ENCODE peak calls at places on chromosomes 5 and 9, in five cellular contexts. U is K562, G is HepG2, B is A549, Q is sigmoid colon. F is an unnamed sample.
A peak's percentile ranks its signal among the peaks of the same experiment; 100 is the strongest.

GRCh38 chr9:116007824-116008223 is 145.8 kb upstream of the PAPPA start:
- DNase-seq in Q (no peak), G (no peak), B (no peak), U (no peak), F (no peak)

GRCh38 chr5:5523066-5523505 is 100.6 kb downstream of the ICE1 start:
- DNase-seq in Q (no peak), G (peak; percentile 24), U (no peak), B (no peak), F (no peak)

GRCh38 chr9:115143689-115144088 is 25.7 kb upstream of the TNC start:
- DNase-seq in Q (no peak), B (no peak), U (no peak), G (no peak), F (no peak)

GRCh38 chr5:146283344-146283761 is 55.3 kb upstream of the POU4F3 start:
- DNase-seq in U (no peak), G (peak; percentile 18), B (peak; percentile 38), Q (no peak), F (no peak)

GRCh38 chr5:53114988-53115387 is 5.4 kb upstream of the MOCS2 start:
- DNase-seq in Q (no peak), U (no peak), G (peak; percentile 16), B (no peak), F (no peak)

GRCh38 chr5:19795218-19795617 is 192.8 kb downstream of the CDH18 start:
- DNase-seq in U (no peak), B (no peak), G (peak; percentile 3), Q (no peak), F (no peak)

GRCh38 chr5:135337064-135337463 is 62.0 kb downstream of the MACROH2A1 start:
- DNase-seq in B (no peak), Q (no peak), G (no peak), U (no peak), F (no peak)

GRCh38 chr5:95280692-95281091 is 4.2 kb downstream of the MCTP1 start:
- DNase-seq in B (no peak), G (no peak), U (no peak), Q (no peak), F (no peak)

GRCh38 chr9:70580593-70581195 is 166.2 kb upstream of the KLF9 start:
- DNase-seq in Q (no peak), U (no peak), B (no peak), G (no peak), F (no peak)

GRCh38 chr5:91928751-91929521 is 545.8 kb upstream of the ARRDC3 start:
- DNase-seq in B (peak; percentile 19), Q (no peak), U (peak; percentile 3), G (no peak), F (no peak)

GRCh38 chr5:150176745-150177485 is 10.3 kb downstream of the CDX1 start:
- DNase-seq in Q (no peak), U (no peak), G (no peak), B (no peak), F (no peak)

GRCh38 chr5:96807099-96807654 is 568 bp downstream of the ERAP1 start:
- DNase-seq in Q (peak; percentile 89), G (peak; percentile 61), U (peak; percentile 70), B (peak; percentile 75), F (peak; percentile 88)

GRCh38 chr9:115403753-115404152 is 285.8 kb upstream of the TNC start:
- DNase-seq in B (no peak), U (no peak), Q (no peak), G (no peak), F (no peak)

GRCh38 chr9:96279927-96280326 is 22.0 kb downstream of the HSD17B3 start:
- DNase-seq in G (no peak), U (no peak), Q (no peak), B (no peak), F (no peak)

GRCh38 chr5:174623438-174624019 is 100.9 kb upstream of the MSX2 start:
- DNase-seq in B (no peak), G (no peak), U (no peak), Q (no peak), F (no peak)

GRCh38 chr9:92378825-92379535 is 25.4 kb downstream of the OGN start:
- DNase-seq in B (no peak), U (no peak), G (no peak), Q (no peak), F (no peak)

GRCh38 chr5:93018461-93018860 is 562.6 kb downstream of the NR2F1-AS1 start:
- DNase-seq in B (no peak), Q (no peak), G (no peak), U (no peak), F (no peak)

GRCh38 chr5:154566146-154566680 is 88.2 kb upstream of the HAND1 start:
- DNase-seq in B (no peak), G (no peak), Q (no peak), U (no peak), F (no peak)
- TF ChIP-seq CTCF in B (no peak), G (no peak), Q (no peak), U (no peak), F (no peak)

DNA sequence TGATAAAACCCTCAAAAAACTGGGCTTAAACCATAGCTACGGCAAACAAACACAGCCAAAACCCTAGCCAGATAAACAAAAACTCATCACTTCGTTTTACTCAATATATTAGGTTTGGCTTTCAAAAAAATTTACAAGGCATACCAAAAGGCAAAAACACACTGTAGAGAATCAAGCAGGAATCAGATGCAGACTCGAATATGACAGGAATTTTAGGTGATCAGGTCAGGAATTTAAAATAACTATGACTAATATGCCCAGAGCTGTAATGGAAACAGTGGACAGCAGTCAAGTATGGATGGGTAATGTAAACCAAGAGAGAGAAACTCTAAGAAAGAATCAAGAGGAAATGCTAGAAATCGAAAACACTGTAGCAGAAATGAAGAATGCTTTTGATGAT is 26.5 kb upstream of the DOCK2 start:
- DNase-seq in Q (no peak), G (no peak), B (no peak), U (no peak), F (no peak)
- H3K9me3 ChIP-seq in Q (peaks cover 3% of the 10 kb centered on the region), G (no peaks in the 10 kb centered on the region), B (peaks cover 8% of the 10 kb centered on the region), U (no peaks in the 10 kb centered on the region), F (peaks cover 6% of the 10 kb centered on the region)

GRCh38 chr9:85377751-85378289 is 363.9 kb downstream of the AGTPBP1 start:
- DNase-seq in Q (no peak), U (no peak), B (no peak), G (no peak), F (no peak)
- TF ChIP-seq EP300 in Q (no peak), U (no peak), B (no peak), G (no peak), F (no peak)

DNA sequence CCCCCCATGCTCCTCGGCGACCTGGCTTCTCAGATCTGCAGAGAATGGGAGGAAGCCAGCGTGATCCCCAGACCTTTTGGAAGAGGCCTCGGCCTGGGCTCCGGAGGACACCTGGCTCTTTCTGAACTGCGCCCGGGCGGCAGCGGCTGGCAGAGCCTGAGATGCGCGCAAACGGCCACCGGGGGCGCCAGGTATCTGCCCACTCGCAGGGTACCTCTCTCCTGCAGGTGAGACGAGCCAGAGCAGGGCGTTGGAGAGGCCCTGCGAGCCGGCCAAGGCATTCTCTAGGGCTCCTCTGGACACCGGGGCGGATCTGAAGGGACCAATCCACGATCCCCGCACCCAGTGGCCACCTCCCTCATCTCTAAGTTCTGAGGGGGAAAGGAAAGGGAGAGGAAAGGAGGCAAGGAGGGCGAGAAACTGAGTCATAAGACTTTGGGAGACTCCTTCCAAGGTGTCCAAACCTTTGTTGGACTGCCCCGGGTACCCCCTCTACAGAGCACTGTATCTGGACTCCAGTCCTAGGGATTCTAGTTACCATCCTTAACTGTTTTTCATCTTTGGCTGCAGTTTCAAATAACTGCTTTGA is 55.0 kb upstream of the SLC46A2 start:
- DNase-seq in B (peak; percentile 12), G (peak; percentile 15), Q (no peak), U (peak; percentile 11), F (no peak)
- TF ChIP-seq CTCF in B (no peak), G (peak; percentile 65), Q (no peak), U (peak; percentile 43), F (peak; percentile 9)

DNA sequence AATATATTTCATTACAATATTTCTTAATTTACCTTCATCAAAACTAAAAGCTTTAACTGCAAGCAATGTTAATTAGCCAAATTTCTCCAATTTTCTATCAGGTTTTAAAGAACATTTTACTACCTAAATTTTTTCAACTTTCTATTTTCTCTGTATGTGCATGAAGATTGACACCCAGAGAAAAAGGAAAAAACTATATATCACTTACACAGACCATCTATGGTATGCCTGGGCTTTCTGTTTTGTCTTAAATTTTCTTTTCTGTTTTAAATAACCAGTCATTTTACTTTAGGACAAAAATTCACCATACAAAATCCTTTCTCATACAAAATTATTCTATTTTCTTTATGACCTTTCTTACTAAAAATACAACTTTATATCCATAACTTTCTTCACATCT is 13.8 kb upstream of the IL7R start:
- DNase-seq in U (no peak), G (no peak), Q (no peak), B (no peak), F (no peak)
- H3K9me3 ChIP-seq in U (no peaks in the 10 kb centered on the region), G (peaks cover 40% of the 10 kb centered on the region), Q (no peaks in the 10 kb centered on the region), B (no peaks in the 10 kb centered on the region), F (no peaks in the 10 kb centered on the region)

GRCh38 chr5:153780876-153781275 is 257.8 kb downstream of the FAM114A2 start:
- DNase-seq in G (no peak), Q (no peak), U (no peak), B (no peak), F (no peak)

GRCh38 chr5:153779852-153780251 is 258.9 kb downstream of the FAM114A2 start:
- DNase-seq in Q (no peak), B (no peak), G (no peak), U (no peak), F (no peak)

GRCh38 chr5:153775923-153776322 is 262.8 kb downstream of the FAM114A2 start:
- DNase-seq in Q (no peak), B (no peak), U (no peak), G (no peak), F (no peak)

GRCh38 chr5:153781325-153781724 is 257.4 kb downstream of the FAM114A2 start:
- DNase-seq in Q (no peak), G (no peak), U (no peak), B (no peak), F (no peak)

DNA sequence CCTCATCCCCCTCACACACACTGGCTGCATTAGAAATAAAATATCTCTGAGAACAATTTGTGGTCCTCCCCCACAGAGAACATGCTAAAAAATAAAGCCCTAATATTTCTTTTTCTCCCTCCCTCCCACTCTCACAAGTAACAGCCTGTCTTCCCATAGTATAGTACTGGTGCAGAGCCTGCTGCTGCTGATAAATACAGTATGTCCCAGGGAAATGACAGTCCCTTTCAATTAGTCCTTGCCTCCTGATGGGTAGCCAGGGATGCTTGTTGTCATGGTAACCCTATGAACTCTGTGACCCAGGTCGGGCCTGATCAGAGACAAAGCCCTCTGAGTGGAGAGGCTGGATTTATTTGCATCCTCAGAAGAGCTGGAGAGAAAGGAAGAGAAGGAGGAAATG is 261.0 kb downstream of the FAM114A2 start:
- DNase-seq in B (no peak), G (no peak), Q (no peak), U (no peak), F (no peak)
- TF ChIP-seq EP300 in B (no peak), G (no peak), Q (no peak), U (no peak), F (no peak)